ENCODE peak calls at places on chromosomes 5 and 9, in seven cellular contexts. Q is adrenal gland, N is heart left ventricle, X is K562, A is A549, G is Karpas-422, S is breast epithelium. C is an unnamed sample. For H3K4me1, the result is how much of the 10 kb centered on the place peaks cover.

GRCh38 chr9:5941214-5941613 is 50.5 kb downstream of the MLANA start:
- DNase-seq in Q (no peak), N (no peak), X (no peak), A (no peak), G (no peak), S (no peak), C (no peak)

GRCh38 chr5:125485003-125485641 is 738.7 kb upstream of the ZNF608 start:
- DNase-seq in Q (peak), N (no peak), X (no peak), A (peak), G (no peak), S (no peak), C (peak)

GRCh38 chr5:125267636-125268248 is 521.3 kb upstream of the ZNF608 start:
- DNase-seq in Q (no peak), N (no peak), X (no peak), A (no peak), G (no peak), S (no peak), C (no peak)

GRCh38 chr5:171342362-171343111 is 33.5 kb downstream of the TLX3 start:
- DNase-seq in Q (peak), N (no peak), X (peak), A (peak), G (peak), S (no peak), C (no peak)

GRCh38 chr5:9720361-9720760 is 90.2 kb upstream of the TAS2R1 start:
- DNase-seq in Q (no peak), N (no peak), X (no peak), A (no peak), G (no peak), S (no peak), C (no peak)

GRCh38 chr5:14568333-14568732 is 13.3 kb upstream of the OTULINL start:
- DNase-seq in Q (no peak), N (no peak), X (no peak), A (no peak), G (no peak), S (no peak), C (no peak)

GRCh38 chr9:100324594-100325200 is 28.0 kb downstream of the TEX10 start:
- DNase-seq in Q (no peak), N (no peak), X (no peak), A (peak), G (peak), S (no peak), C (no peak)

GRCh38 chr5:1110930-1111726 is 735 bp downstream of the SLC12A7 start:
- DNase-seq in Q (peak), N (peak), X (peak), A (peak), G (no peak), S (no peak), C (no peak)

GRCh38 chr9:107653263-107653821 is 163.8 kb upstream of the KLF4 start:
- DNase-seq in Q (no peak), N (no peak), X (no peak), A (no peak), G (no peak), S (no peak), C (no peak)

GRCh38 chr5:172910828-172911627 is 48.2 kb upstream of the RPL26L1 start:
- DNase-seq in Q (peak), N (peak), X (no peak), A (peak), G (no peak), S (no peak), C (no peak)

GRCh38 chr5:1320436-1321344 is 24.2 kb downstream of the CLPTM1L start:
- DNase-seq in Q (peak), N (no peak), X (no peak), A (no peak), G (no peak), S (peak), C (no peak)

GRCh38 chr9:118088075-118088474 is 383.9 kb downstream of the TLR4 start:
- DNase-seq in Q (no peak), N (no peak), X (no peak), A (no peak), G (no peak), S (no peak), C (no peak)

GRCh38 chr9:2602704-2603116 is 18.9 kb upstream of the VLDLR start:
- DNase-seq in Q (no peak), N (no peak), X (no peak), A (peak), G (peak), S (no peak), C (no peak)

GRCh38 chr5:136023935-136024645 is 4.7 kb upstream of the TGFBI start:
- DNase-seq in Q (no peak), N (no peak), X (no peak), A (no peak), G (no peak), S (no peak), C (no peak)

GRCh38 chr5:154189256-154189818 is 1.2 kb upstream of the GALNT10 start:
- DNase-seq in Q (peak), N (peak), X (no peak), A (no peak), G (no peak), S (no peak), C (no peak)

GRCh38 chr9:69981686-69982450 is 61.8 kb upstream of the MAMDC2 start:
- DNase-seq in Q (no peak), N (no peak), X (no peak), A (no peak), G (no peak), S (no peak), C (no peak)

GRCh38 chr5:113371788-113372196 is 63.0 kb downstream of the TSSK1B start:
- DNase-seq in Q (no peak), N (no peak), X (no peak), A (no peak), G (no peak), S (no peak), C (no peak)

GRCh38 chr9:35738924-35739323 is 6.5 kb downstream of the CREB3 start:
- DNase-seq in Q (no peak), N (no peak), X (no peak), A (no peak), G (no peak), S (no peak), C (no peak)

GRCh38 chr9:3467593-3468219 is 58.1 kb downstream of the RFX3 start:
- DNase-seq in Q (peak), N (peak), X (peak), A (peak), G (peak), S (no peak), C (no peak)

GRCh38 chr9:135612981-135613910 is 26.1 kb downstream of the GLT6D1 start:
- DNase-seq in Q (no peak), N (no peak), X (peak), A (no peak), G (no peak), S (no peak), C (no peak)

GRCh38 chr5:131110256-131110594 is 54.8 kb downstream of the HINT1 start:
- DNase-seq in Q (no peak), N (no peak), X (no peak), A (no peak), G (no peak), S (no peak), C (no peak)

GRCh38 chr9:19922476-19923118 is 133.8 kb upstream of the SLC24A2 start:
- DNase-seq in Q (peak), N (no peak), X (no peak), A (peak), G (peak), S (no peak), C (no peak)

GRCh38 chr9:130199605-130200004 is 27.4 kb downstream of the NCS1 start:
- DNase-seq in Q (no peak), N (no peak), X (no peak), A (no peak), G (no peak), S (no peak), C (no peak)

GRCh38 chr5:41346609-41347008 is 133.3 kb upstream of the C6 start:
- DNase-seq in Q (no peak), N (no peak), X (no peak), A (peak), G (no peak), S (no peak), C (no peak)

GRCh38 chr9:110183208-110184145 is 24.5 kb downstream of the C9orf152 start:
- DNase-seq in Q (peak), N (peak), X (peak), A (peak), G (peak), S (peak), C (no peak)

GRCh38 chr9:68907910-68908309 is 106.0 kb downstream of the PRKACG start:
- DNase-seq in Q (no peak), N (no peak), X (no peak), A (no peak), G (no peak), S (no peak), C (no peak)

GRCh38 chr5:180523629-180524466 is 29.7 kb downstream of the CNOT6 start:
- DNase-seq in Q (no peak), N (no peak), X (no peak), A (no peak), G (no peak), S (no peak), C (no peak)

GRCh38 chr5:59035681-59036080 is 452.8 kb downstream of the RAB3C start:
- DNase-seq in Q (no peak), N (no peak), X (no peak), A (no peak), G (no peak), S (no peak), C (no peak)

GRCh38 chr9:95458666-95459065 is 58.1 kb downstream of the PTCH1 start:
- DNase-seq in Q (peak), N (no peak), X (no peak), A (no peak), G (no peak), S (no peak), C (no peak)

GRCh38 chr9:112120471-112120925 is 54.6 kb downstream of the SUSD1 start:
- DNase-seq in Q (no peak), N (no peak), X (no peak), A (no peak), G (no peak), S (no peak), C (no peak)

GRCh38 chr9:72313507-72313906 is 51.5 kb downstream of the ZFAND5 start:
- DNase-seq in Q (no peak), N (no peak), X (no peak), A (no peak), G (no peak), S (no peak), C (no peak)

GRCh38 chr9:108272350-108272899 is 583.4 kb downstream of the ACTL7B start:
- DNase-seq in Q (peak), N (peak), X (peak), A (peak), G (peak), S (no peak), C (no peak)

GRCh38 chr9:70232476-70232875 is 26.3 kb upstream of the SMC5 start:
- DNase-seq in Q (no peak), N (no peak), X (no peak), A (no peak), G (no peak), S (no peak), C (no peak)

GRCh38 chr5:103785569-103785968 is 223.0 kb upstream of the NUDT12 start:
- DNase-seq in Q (no peak), N (no peak), X (no peak), A (no peak), G (no peak), S (no peak), C (no peak)

GRCh38 chr5:106127341-106127781 is 1543.4 kb downstream of the EFNA5 start:
- DNase-seq in Q (no peak), N (no peak), X (no peak), A (no peak), G (no peak), S (no peak), C (no peak)

GRCh38 chr9:88202321-88202720 is 64.0 kb upstream of the SPATA31C2 start:
- DNase-seq in Q (no peak), N (no peak), X (no peak), A (no peak), G (no peak), S (no peak), C (peak)

GRCh38 chr5:7405277-7405676 is 9.3 kb downstream of the ADCY2 start:
- DNase-seq in Q (no peak), N (no peak), X (no peak), A (no peak), G (no peak), S (no peak), C (no peak)

DNA sequence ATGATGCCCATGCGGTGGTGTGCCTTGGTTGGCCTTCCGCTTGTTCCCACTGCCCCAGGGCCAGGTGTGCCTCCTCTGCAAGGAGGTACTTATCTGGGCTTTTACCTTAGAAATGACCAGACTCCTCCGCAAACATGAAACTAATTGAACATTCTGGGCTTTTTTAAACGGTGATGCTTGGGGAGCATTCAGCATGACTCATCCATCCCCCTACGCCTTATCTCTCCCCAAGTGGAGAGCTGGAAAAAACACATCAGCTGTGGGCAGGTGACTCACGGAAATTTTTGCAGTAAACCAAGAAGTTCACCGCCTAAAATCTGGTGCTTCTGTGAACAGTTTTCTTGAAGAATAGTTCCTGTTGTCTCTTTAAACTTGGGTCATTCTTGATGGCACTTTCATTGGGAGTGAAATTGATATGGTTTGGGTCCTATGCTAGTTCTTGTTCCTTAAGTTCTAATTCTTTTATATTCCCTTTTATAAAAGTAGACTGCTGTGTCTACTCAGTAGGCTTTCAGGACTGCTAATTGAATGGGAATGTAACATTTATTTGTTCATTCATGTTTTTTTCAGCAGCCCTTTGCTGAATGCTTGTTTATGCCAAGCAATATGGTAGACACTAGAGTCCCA is 39.6 kb downstream of the SFXN1 start:
- DNase-seq in Q (no peak), N (no peak), X (peak), A (no peak), G (no peak), S (no peak), C (no peak)
- H3K4me1 ChIP-seq in Q (under half), N (under half), X (under half), A (under half), G (under half), S (under half), C (under half)

GRCh38 chr5:150166193-150167162 is at the start of gene CDX1:
- DNase-seq in Q (no peak), N (no peak), X (no peak), A (no peak), G (no peak), S (no peak), C (no peak)
- H3K4me1 ChIP-seq in Q (under half), N (under half), X (under half), A (under half), G (under half), S (under half), C (under half)

GRCh38 chr5:56513141-56513540 is 280.0 kb upstream of the ANKRD55 start:
- DNase-seq in Q (no peak), N (no peak), X (no peak), A (no peak), G (no peak), S (no peak), C (no peak)
- H3K4me1 ChIP-seq in Q (under half), N (under half), X (under half), A (under half), G (under half), S (under half), C (under half)

DNA sequence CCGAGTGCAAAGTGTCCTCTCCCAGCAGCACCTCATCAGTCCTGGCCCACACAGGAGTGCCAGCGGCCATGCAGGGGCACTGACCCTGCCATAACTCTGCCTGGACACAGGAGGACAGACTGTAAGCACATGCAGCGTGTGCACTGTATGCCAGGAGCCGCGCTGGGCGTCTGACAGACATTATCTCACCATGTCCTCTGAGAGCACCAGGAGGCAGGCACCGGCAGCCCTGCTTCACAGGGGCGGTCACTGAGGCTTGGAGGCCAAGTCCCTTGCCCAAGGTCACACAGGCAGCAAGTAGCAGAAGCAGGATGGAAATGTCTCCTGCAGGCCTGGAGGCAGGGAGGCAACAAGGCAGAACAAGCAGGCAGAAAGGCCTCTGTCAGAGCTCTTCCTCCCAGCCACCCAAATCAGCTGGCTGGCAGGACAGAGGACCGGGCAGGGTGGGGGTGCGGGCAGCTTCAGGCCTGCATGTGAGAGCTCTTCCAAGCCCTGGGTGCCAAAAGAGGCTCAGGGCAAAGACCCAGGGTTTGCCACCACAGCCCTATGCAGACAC is 8.4 kb downstream of the EEIG1 start:
- DNase-seq in Q (peak), N (peak), X (no peak), A (no peak), G (no peak), S (no peak), C (peak)
- H3K4me1 ChIP-seq in Q (half or more), N (half or more), X (under half), A (half or more), G (under half), S (half or more), C (half or more)

GRCh38 chr9:133883356-133883755 is 108.8 kb downstream of the VAV2 start:
- DNase-seq in Q (no peak), N (no peak), X (no peak), A (no peak), G (no peak), S (no peak), C (no peak)

GRCh38 chr9:133887540-133888047 is 104.5 kb downstream of the VAV2 start:
- DNase-seq in Q (no peak), N (no peak), X (no peak), A (no peak), G (no peak), S (no peak), C (no peak)

GRCh38 chr9:133886563-133887501 is 105.3 kb downstream of the VAV2 start:
- DNase-seq in Q (no peak), N (no peak), X (no peak), A (no peak), G (no peak), S (no peak), C (no peak)

GRCh38 chr9:133882849-133883248 is 109.3 kb downstream of the VAV2 start:
- DNase-seq in Q (no peak), N (no peak), X (no peak), A (no peak), G (no peak), S (no peak), C (no peak)

GRCh38 chr9:133884907-133885744 is 107.0 kb downstream of the VAV2 start:
- DNase-seq in Q (peak), N (no peak), X (no peak), A (no peak), G (no peak), S (no peak), C (no peak)
- H3K4me1 ChIP-seq in Q (under half), N (under half), X (under half), A (under half), G (under half), S (under half), C (under half)

GRCh38 chr5:112320408-112320807 is 98.7 kb downstream of the EPB41L4A start:
- DNase-seq in Q (no peak), N (no peak), X (no peak), A (no peak), G (no peak), S (no peak), C (no peak)
- H3K4me1 ChIP-seq in Q (under half), N (under half), X (under half), A (under half), G (under half), S (under half), C (under half)

DNA sequence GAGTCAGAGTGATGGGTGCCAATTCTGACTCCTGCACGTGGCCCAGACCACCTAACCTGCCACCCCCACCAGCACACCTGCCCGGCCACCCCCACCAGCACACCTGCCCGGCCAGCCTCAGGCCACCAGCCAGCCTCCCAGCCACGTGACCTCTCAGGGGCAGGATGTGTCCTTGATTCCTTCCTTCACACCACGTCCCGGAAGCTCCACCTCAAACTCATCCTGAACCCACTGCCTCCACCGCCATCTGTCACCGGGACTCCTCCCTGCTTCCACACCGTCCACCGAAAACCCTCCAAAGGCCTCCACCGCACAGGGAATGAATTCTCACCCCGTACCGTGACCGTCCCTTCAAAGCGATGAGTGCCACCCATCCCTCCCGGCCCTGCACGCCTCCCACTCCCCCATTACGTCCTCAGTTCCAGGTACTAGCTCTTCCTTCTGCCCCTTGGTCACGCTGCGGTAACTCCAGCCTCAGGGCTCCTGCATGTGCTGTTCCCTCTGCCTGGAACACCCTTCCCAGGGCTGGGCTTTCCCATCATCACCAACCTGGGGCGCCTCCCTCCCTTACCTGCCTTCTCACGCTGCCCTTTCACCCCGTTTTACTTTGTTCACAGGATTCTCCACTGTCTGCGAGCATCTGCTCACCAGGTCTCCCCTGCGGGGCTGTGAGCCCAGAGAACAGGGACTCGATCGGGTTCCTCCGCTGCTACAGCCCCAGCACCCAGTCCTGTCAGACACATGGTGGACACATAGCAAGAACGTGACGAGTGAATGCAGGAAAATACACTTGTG is 82.9 kb downstream of the ADAMTS2 start:
- DNase-seq in Q (peak), N (peak), X (no peak), A (no peak), G (no peak), S (peak), C (peak)
- H3K4me1 ChIP-seq in Q (under half), N (under half), X (under half), A (under half), G (under half), S (under half), C (under half)

GRCh38 chr5:150131978-150132694 is 23.5 kb downstream of the PDGFRB start:
- DNase-seq in Q (no peak), N (no peak), X (no peak), A (no peak), G (no peak), S (no peak), C (no peak)
- H3K4me1 ChIP-seq in Q (under half), N (under half), X (under half), A (under half), G (under half), S (under half), C (half or more)

GRCh38 chr9:21684831-21685362 is 117.5 kb upstream of the MTAP start:
- DNase-seq in Q (no peak), N (no peak), X (no peak), A (peak), G (no peak), S (no peak), C (peak)

GRCh38 chr9:21685502-21685901 is 116.9 kb upstream of the MTAP start:
- DNase-seq in Q (no peak), N (no peak), X (no peak), A (peak), G (no peak), S (no peak), C (no peak)

GRCh38 chr9:21686738-21687137 is 115.7 kb upstream of the MTAP start:
- DNase-seq in Q (no peak), N (no peak), X (no peak), A (no peak), G (no peak), S (no peak), C (no peak)

GRCh38 chr9:21688108-21689102 is 114.0 kb upstream of the MTAP start:
- DNase-seq in Q (no peak), N (no peak), X (no peak), A (peak), G (no peak), S (no peak), C (no peak)

GRCh38 chr9:21687351-21687750 is 115.1 kb upstream of the MTAP start:
- DNase-seq in Q (no peak), N (no peak), X (no peak), A (peak), G (no peak), S (no peak), C (no peak)
- H3K4me1 ChIP-seq in Q (under half), N (under half), X (under half), A (half or more), G (under half), S (under half), C (under half)

C was measured in vagina.